ENCODE peak calls at places on chromosomes 13 and 19, in ten cellular contexts. One of them, this sample, is unnamed.

GRCh38 chr13:44574466-44574855 is 1.7 kb downstream of the TSC22D1 start:
- DNase-seq in transverse colon: no peak
- DNase-seq in A549: no peak
- DNase-seq in kidney: no peak
- DNase-seq in upper lobe of left lung: no peak
- DNase-seq in hepatocyte: no peak
- DNase-seq in fibroblast of lung: no peak
- DNase-seq in uterus: no peak
- DNase-seq in ovary: no peak
- DNase-seq in endodermal cell: no peak
- DNase-seq in this sample: no peak

GRCh38 chr13:95937700-95938320 is 115.4 kb downstream of the UGGT2 start:
- DNase-seq in transverse colon: no peak
- DNase-seq in A549: no peak
- DNase-seq in kidney: no peak
- DNase-seq in upper lobe of left lung: no peak
- DNase-seq in hepatocyte: no peak
- DNase-seq in fibroblast of lung: no peak
- DNase-seq in uterus: no peak
- DNase-seq in ovary: no peak
- DNase-seq in endodermal cell: no peak
- DNase-seq in this sample: no peak

GRCh38 chr13:73962284-73962683 is 171.9 kb downstream of the KLF12 start:
- DNase-seq in transverse colon: no peak
- DNase-seq in A549: no peak
- DNase-seq in kidney: no peak
- DNase-seq in upper lobe of left lung: no peak
- DNase-seq in hepatocyte: no peak
- DNase-seq in fibroblast of lung: no peak
- DNase-seq in uterus: no peak
- DNase-seq in ovary: no peak
- DNase-seq in endodermal cell: no peak
- DNase-seq in this sample: no peak

GRCh38 chr19:29587518-29587986 is 18.5 kb upstream of the POP4 start:
- DNase-seq in transverse colon: peak
- DNase-seq in A549: no peak
- DNase-seq in kidney: no peak
- DNase-seq in upper lobe of left lung: no peak
- DNase-seq in hepatocyte: no peak
- DNase-seq in fibroblast of lung: peak
- DNase-seq in uterus: no peak
- DNase-seq in ovary: no peak
- DNase-seq in endodermal cell: no peak
- DNase-seq in this sample: no peak

GRCh38 chr13:46211116-46211515 is 612 bp upstream of the LRRC63 start:
- DNase-seq in transverse colon: no peak
- DNase-seq in A549: no peak
- DNase-seq in kidney: no peak
- DNase-seq in upper lobe of left lung: no peak
- DNase-seq in hepatocyte: peak
- DNase-seq in fibroblast of lung: peak
- DNase-seq in uterus: no peak
- DNase-seq in ovary: no peak
- DNase-seq in endodermal cell: no peak
- DNase-seq in this sample: no peak

GRCh38 chr13:43489168-43489730 is 297.5 kb downstream of the ENOX1 start:
- DNase-seq in transverse colon: peak
- DNase-seq in A549: no peak
- DNase-seq in kidney: peak
- DNase-seq in upper lobe of left lung: no peak
- DNase-seq in hepatocyte: peak
- DNase-seq in fibroblast of lung: no peak
- DNase-seq in uterus: peak
- DNase-seq in ovary: no peak
- DNase-seq in endodermal cell: no peak
- DNase-seq in this sample: no peak

GRCh38 chr13:34682406-34682805 is 259.7 kb upstream of the NBEA start:
- DNase-seq in transverse colon: no peak
- DNase-seq in A549: no peak
- DNase-seq in kidney: no peak
- DNase-seq in upper lobe of left lung: no peak
- DNase-seq in hepatocyte: no peak
- DNase-seq in fibroblast of lung: no peak
- DNase-seq in uterus: no peak
- DNase-seq in ovary: no peak
- DNase-seq in endodermal cell: no peak
- DNase-seq in this sample: no peak

GRCh38 chr19:44113784-44114390 is 688 bp downstream of the ZNF225 start:
- DNase-seq in transverse colon: peak
- DNase-seq in A549: peak
- DNase-seq in kidney: peak
- DNase-seq in upper lobe of left lung: no peak
- DNase-seq in hepatocyte: no peak
- DNase-seq in fibroblast of lung: no peak
- DNase-seq in uterus: peak
- DNase-seq in ovary: peak
- DNase-seq in endodermal cell: peak
- DNase-seq in this sample: peak

GRCh38 chr19:7927605-7928333 is 1.8 kb upstream of the CTXN1 start:
- DNase-seq in transverse colon: no peak
- DNase-seq in A549: no peak
- DNase-seq in kidney: peak
- DNase-seq in upper lobe of left lung: peak
- DNase-seq in hepatocyte: no peak
- DNase-seq in fibroblast of lung: no peak
- DNase-seq in uterus: peak
- DNase-seq in ovary: peak
- DNase-seq in endodermal cell: no peak
- DNase-seq in this sample: no peak

GRCh38 chr19:7930765-7931164 is 4.8 kb upstream of the CTXN1 start:
- DNase-seq in transverse colon: no peak
- DNase-seq in A549: no peak
- DNase-seq in kidney: peak
- DNase-seq in upper lobe of left lung: no peak
- DNase-seq in hepatocyte: no peak
- DNase-seq in fibroblast of lung: no peak
- DNase-seq in uterus: peak
- DNase-seq in ovary: no peak
- DNase-seq in endodermal cell: no peak
- DNase-seq in this sample: no peak

GRCh38 chr19:7926727-7927604 is 1.0 kb upstream of the CTXN1 start:
- DNase-seq in transverse colon: no peak
- DNase-seq in A549: no peak
- DNase-seq in kidney: peak
- DNase-seq in upper lobe of left lung: peak
- DNase-seq in hepatocyte: no peak
- DNase-seq in fibroblast of lung: no peak
- DNase-seq in uterus: peak
- DNase-seq in ovary: peak
- DNase-seq in endodermal cell: no peak
- DNase-seq in this sample: peak

GRCh38 chr19:7928334-7928706 is 2.4 kb upstream of the CTXN1 start:
- DNase-seq in transverse colon: no peak
- DNase-seq in A549: no peak
- DNase-seq in kidney: peak
- DNase-seq in upper lobe of left lung: no peak
- DNase-seq in hepatocyte: no peak
- DNase-seq in fibroblast of lung: peak
- DNase-seq in uterus: peak
- DNase-seq in ovary: peak
- DNase-seq in endodermal cell: no peak
- DNase-seq in this sample: no peak

GRCh38 chr19:7928741-7929701 is 3.1 kb upstream of the CTXN1 start:
- DNase-seq in transverse colon: no peak
- DNase-seq in A549: peak
- DNase-seq in kidney: peak
- DNase-seq in upper lobe of left lung: peak
- DNase-seq in hepatocyte: peak
- DNase-seq in fibroblast of lung: peak
- DNase-seq in uterus: peak
- DNase-seq in ovary: peak
- DNase-seq in endodermal cell: peak
- DNase-seq in this sample: no peak
- TF ChIP-seq CTCF in transverse colon: peak
- TF ChIP-seq CTCF in A549: no peak
- TF ChIP-seq CTCF in kidney: no peak
- TF ChIP-seq CTCF in upper lobe of left lung: no peak
- TF ChIP-seq CTCF in hepatocyte: peak
- TF ChIP-seq CTCF in fibroblast of lung: peak
- TF ChIP-seq CTCF in uterus: peak
- TF ChIP-seq CTCF in ovary: peak
- TF ChIP-seq CTCF in endodermal cell: peak
- TF ChIP-seq CTCF in this sample: no peak

GRCh38 chr13:30364133-30364532 is 56.8 kb upstream of the KATNAL1 start:
- DNase-seq in transverse colon: no peak
- DNase-seq in A549: no peak
- DNase-seq in kidney: no peak
- DNase-seq in upper lobe of left lung: no peak
- DNase-seq in hepatocyte: peak
- DNase-seq in fibroblast of lung: peak
- DNase-seq in uterus: no peak
- DNase-seq in ovary: no peak
- DNase-seq in endodermal cell: no peak
- DNase-seq in this sample: no peak

GRCh38 chr13:30360586-30360985 is 53.2 kb upstream of the KATNAL1 start:
- DNase-seq in transverse colon: no peak
- DNase-seq in A549: no peak
- DNase-seq in kidney: no peak
- DNase-seq in upper lobe of left lung: no peak
- DNase-seq in hepatocyte: no peak
- DNase-seq in fibroblast of lung: no peak
- DNase-seq in uterus: no peak
- DNase-seq in ovary: no peak
- DNase-seq in endodermal cell: no peak
- DNase-seq in this sample: no peak

GRCh38 chr13:30363725-30364124 is 56.4 kb upstream of the KATNAL1 start:
- DNase-seq in transverse colon: no peak
- DNase-seq in A549: no peak
- DNase-seq in kidney: no peak
- DNase-seq in upper lobe of left lung: no peak
- DNase-seq in hepatocyte: no peak
- DNase-seq in fibroblast of lung: no peak
- DNase-seq in uterus: no peak
- DNase-seq in ovary: no peak
- DNase-seq in endodermal cell: no peak
- DNase-seq in this sample: no peak

GRCh38 chr13:30362869-30363268 is 55.5 kb upstream of the KATNAL1 start:
- DNase-seq in transverse colon: no peak
- DNase-seq in A549: no peak
- DNase-seq in kidney: no peak
- DNase-seq in upper lobe of left lung: no peak
- DNase-seq in hepatocyte: no peak
- DNase-seq in fibroblast of lung: no peak
- DNase-seq in uterus: no peak
- DNase-seq in ovary: no peak
- DNase-seq in endodermal cell: no peak
- DNase-seq in this sample: no peak

GRCh38 chr13:30362005-30362788 is 54.8 kb upstream of the KATNAL1 start:
- DNase-seq in transverse colon: no peak
- DNase-seq in A549: no peak
- DNase-seq in kidney: no peak
- DNase-seq in upper lobe of left lung: no peak
- DNase-seq in hepatocyte: no peak
- DNase-seq in fibroblast of lung: no peak
- DNase-seq in uterus: no peak
- DNase-seq in ovary: no peak
- DNase-seq in endodermal cell: no peak
- DNase-seq in this sample: no peak
- H3K27ac ChIP-seq in transverse colon: no peak
- H3K27ac ChIP-seq in A549: no peak
- H3K27ac ChIP-seq in kidney: no peak
- H3K27ac ChIP-seq in upper lobe of left lung: no peak
- H3K27ac ChIP-seq in hepatocyte: no peak
- H3K27ac ChIP-seq in fibroblast of lung: no peak
- H3K27ac ChIP-seq in uterus: peak
- H3K27ac ChIP-seq in ovary: no peak
- H3K27ac ChIP-seq in endodermal cell: no peak
- H3K27ac ChIP-seq in this sample: no peak

DNA sequence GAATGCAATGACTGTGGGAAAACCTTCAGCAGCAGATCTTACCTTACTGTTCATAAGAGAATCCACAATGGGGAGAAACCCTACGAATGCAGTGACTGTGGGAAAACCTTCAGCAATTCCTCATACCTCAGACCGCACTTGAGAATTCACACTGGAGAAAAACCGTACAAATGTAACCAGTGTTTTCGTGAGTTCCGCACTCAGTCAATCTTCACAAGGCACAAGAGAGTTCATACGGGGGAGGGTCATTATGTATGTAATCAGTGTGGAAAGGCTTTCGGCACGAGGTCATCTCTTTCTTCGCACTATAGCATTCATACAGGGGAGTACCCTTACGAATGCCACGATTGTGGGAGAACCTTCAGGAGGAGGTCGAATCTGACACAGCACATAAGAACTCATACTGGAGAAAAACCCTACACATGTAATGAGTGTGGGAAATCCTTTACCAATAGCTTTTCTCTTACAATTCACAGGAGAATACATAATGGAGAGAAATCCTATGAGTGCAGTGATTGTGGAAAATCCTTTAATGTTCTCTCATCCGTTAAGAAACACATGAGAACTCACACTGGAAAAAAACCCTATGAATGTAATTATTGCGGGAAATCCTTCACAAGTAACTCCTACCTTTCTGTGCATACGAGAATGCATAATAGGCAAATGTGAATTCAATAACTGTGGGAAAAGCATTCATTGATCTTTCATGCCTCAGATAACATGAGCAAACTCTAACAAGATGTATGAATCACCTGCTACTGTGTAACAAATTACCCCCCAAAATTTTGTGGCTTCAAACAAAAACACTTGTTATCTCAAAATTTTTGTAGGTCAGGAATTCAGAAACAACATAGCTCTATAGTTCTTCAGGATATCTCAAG is 13.8 kb downstream of the ZNF557 start:
- DNase-seq in transverse colon: no peak
- DNase-seq in A549: no peak
- DNase-seq in kidney: no peak
- DNase-seq in upper lobe of left lung: no peak
- DNase-seq in hepatocyte: no peak
- DNase-seq in fibroblast of lung: peak
- DNase-seq in uterus: no peak
- DNase-seq in ovary: no peak
- DNase-seq in endodermal cell: peak
- DNase-seq in this sample: no peak
- H3K4me3 ChIP-seq in transverse colon: no peak
- H3K4me3 ChIP-seq in A549: no peak
- H3K4me3 ChIP-seq in kidney: peak
- H3K4me3 ChIP-seq in upper lobe of left lung: no peak
- H3K4me3 ChIP-seq in hepatocyte: no peak
- H3K4me3 ChIP-seq in fibroblast of lung: no peak
- H3K4me3 ChIP-seq in uterus: no peak
- H3K4me3 ChIP-seq in ovary: no peak
- H3K4me3 ChIP-seq in endodermal cell: peak
- H3K4me3 ChIP-seq in this sample: no peak

DNA sequence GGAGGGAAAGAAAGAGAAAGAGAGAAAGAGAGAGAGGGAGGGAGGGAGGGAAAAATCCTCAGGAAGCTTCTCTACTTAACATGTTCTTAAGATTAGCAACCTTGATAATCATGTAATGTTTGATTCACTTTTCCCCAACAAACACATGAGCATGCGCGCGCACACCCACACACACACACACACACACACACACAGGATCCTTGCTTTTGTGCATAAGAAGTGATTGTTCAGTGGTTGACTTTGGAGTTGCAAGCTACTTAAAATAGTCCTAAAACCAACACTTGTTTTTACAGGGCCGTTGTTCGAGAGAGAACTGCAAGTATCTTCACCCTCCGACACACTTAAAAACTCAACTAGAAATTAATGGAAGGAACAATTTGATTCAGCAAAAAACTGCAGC is 100.0 kb upstream of the RAP2A start:
- DNase-seq in transverse colon: no peak
- DNase-seq in A549: no peak
- DNase-seq in kidney: no peak
- DNase-seq in upper lobe of left lung: no peak
- DNase-seq in hepatocyte: no peak
- DNase-seq in fibroblast of lung: peak
- DNase-seq in uterus: no peak
- DNase-seq in ovary: no peak
- DNase-seq in endodermal cell: no peak
- DNase-seq in this sample: no peak
- TF ChIP-seq CTCF in transverse colon: no peak
- TF ChIP-seq CTCF in A549: no peak
- TF ChIP-seq CTCF in kidney: no peak
- TF ChIP-seq CTCF in upper lobe of left lung: no peak
- TF ChIP-seq CTCF in hepatocyte: no peak
- TF ChIP-seq CTCF in fibroblast of lung: no peak
- TF ChIP-seq CTCF in uterus: no peak
- TF ChIP-seq CTCF in ovary: no peak
- TF ChIP-seq CTCF in endodermal cell: no peak
- TF ChIP-seq CTCF in this sample: no peak

This sample was measured in spleen.